ENCODE peak calls at places on chromosomes 3 and 15, in six cellular contexts. M, S, K, C, I and V are unnamed samples.

GRCh38 chr3:9808345-9809037 is 1.6 kb upstream of the TTLL3 start:
- DNase-seq in M (no peak), S (no peak), K (no peak), C (no peak), I (no peak), V (peak; percentile 18)

GRCh38 chr3:142028174-142028833 is 121.0 kb downstream of the TFDP2 start:
- DNase-seq in M (no peak), S (no peak), K (no peak), C (peak; percentile 57), I (peak; percentile 91), V (peak; percentile 86)

GRCh38 chr3:50138266-50139230 is 16.6 kb upstream of the SEMA3F start:
- DNase-seq in M (no peak), S (no peak), K (no peak), C (no peak), I (no peak), V (no peak)

GRCh38 chr15:50886611-50887350 is 21.7 kb upstream of the AP4E1 start:
- DNase-seq in M (no peak), S (no peak), K (no peak), C (no peak), I (no peak), V (no peak)

GRCh38 chr3:159158801-159159200 is 356.9 kb downstream of the MFSD1 start:
- DNase-seq in M (no peak), S (no peak), K (no peak), C (no peak), I (no peak), V (no peak)

GRCh38 chr15:22867886-22868285 is 29.4 kb downstream of the NIPA2 start:
- DNase-seq in M (no peak), S (no peak), K (no peak), C (no peak), I (no peak), V (no peak)

GRCh38 chr3:10286596-10287295 is 6.0 kb downstream of the GHRL start:
- DNase-seq in M (no peak), S (no peak), K (no peak), C (peak; percentile 24), I (peak; percentile 68), V (no peak)

GRCh38 chr3:40615110-40615915 is 90.6 kb downstream of the ZNF621 start:
- DNase-seq in M (no peak), S (no peak), K (no peak), C (no peak), I (no peak), V (no peak)

GRCh38 chr3:182735672-182736071 is 57.6 kb upstream of the ATP11B start:
- DNase-seq in M (no peak), S (no peak), K (no peak), C (no peak), I (no peak), V (no peak)

GRCh38 chr15:63473999-63474809 is 30.2 kb upstream of the USP3 start:
- DNase-seq in M (peak; percentile 75), S (no peak), K (no peak), C (peak; percentile 53), I (peak; percentile 80), V (peak; percentile 28)

GRCh38 chr3:194367992-194368841 is 1.3 kb downstream of the LRRC15 start:
- DNase-seq in M (no peak), S (no peak), K (no peak), C (no peak), I (peak; percentile 49), V (no peak)

GRCh38 chr15:99564221-99565030 is 1.4 kb upstream of the MEF2A start:
- DNase-seq in M (no peak), S (no peak), K (no peak), C (no peak), I (peak; percentile 75), V (peak; percentile 36)

GRCh38 chr3:156509209-156510174 is 45.4 kb downstream of the SSR3 start:
- DNase-seq in M (no peak), S (no peak), K (no peak), C (peak; percentile 34), I (peak; percentile 33), V (peak; percentile 76)

GRCh38 chr3:67804089-67804488 is 149.7 kb upstream of the SUCLG2 start:
- DNase-seq in M (no peak), S (no peak), K (no peak), C (no peak), I (no peak), V (no peak)

GRCh38 chr3:17030956-17031652 is 146.3 kb downstream of the PLCL2 start:
- DNase-seq in M (no peak), S (no peak), K (no peak), C (no peak), I (no peak), V (no peak)

GRCh38 chr3:177624523-177625495 is 427.5 kb upstream of the TBL1XR1 start:
- DNase-seq in M (no peak), S (no peak), K (no peak), C (no peak), I (no peak), V (no peak)

GRCh38 chr15:38994310-38994709 is 429.7 kb upstream of the RASGRP1 start:
- DNase-seq in M (no peak), S (no peak), K (no peak), C (no peak), I (no peak), V (no peak)

GRCh38 chr3:71285086-71285485 is 298.4 kb downstream of the FOXP1 start:
- DNase-seq in M (no peak), S (no peak), K (no peak), C (no peak), I (no peak), V (no peak)

GRCh38 chr3:136456196-136456595 is 206.1 kb downstream of the PCCB start:
- DNase-seq in M (no peak), S (no peak), K (no peak), C (no peak), I (no peak), V (no peak)

GRCh38 chr3:179250803-179251476 is at the start of gene KCNMB3:
- DNase-seq in M (no peak), S (no peak), K (no peak), C (no peak), I (no peak), V (no peak)

DNA sequence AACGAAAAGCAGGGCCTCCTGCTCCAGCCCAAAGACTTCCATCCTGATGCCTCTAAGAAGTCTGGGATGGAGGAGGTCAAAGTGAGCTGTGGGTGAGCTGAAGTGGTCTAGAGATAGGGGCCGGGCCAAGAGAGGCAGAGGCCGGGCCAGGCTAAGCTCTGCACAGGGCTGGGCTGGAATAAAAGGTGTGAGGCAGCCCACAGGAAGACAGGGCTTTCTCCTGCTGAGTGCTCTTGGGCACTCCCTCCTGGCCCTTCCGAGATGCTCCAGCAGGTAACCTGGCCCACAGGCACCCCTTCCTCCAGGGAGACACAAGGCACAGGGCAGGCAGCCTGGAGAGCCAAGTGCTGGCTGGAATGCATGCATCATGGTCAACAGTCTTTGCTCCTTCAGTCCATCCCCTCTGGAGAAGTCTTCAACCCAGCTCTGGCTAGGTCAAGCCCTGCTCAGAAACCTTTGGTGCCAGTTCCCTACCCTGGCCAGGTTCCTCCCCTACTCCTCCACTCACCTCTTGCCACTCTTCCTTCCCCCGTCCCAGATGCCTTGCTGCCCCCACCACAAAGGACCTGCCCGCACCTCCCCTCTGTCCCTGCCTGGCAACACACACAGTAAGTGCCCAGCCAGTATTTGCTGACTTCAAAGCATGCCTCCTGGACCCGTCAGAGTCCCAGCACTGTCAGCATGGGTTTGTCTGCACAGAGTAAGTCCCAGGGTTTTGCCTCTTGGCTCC is 93.6 kb downstream of the SEC22A start:
- DNase-seq in M (no peak), S (no peak), K (no peak), C (no peak), I (no peak), V (no peak)
- H3K27me3 ChIP-seq in M (peaks cover 9% of the 10 kb centered on the region), S (no peaks in the 10 kb centered on the region), K (no peaks in the 10 kb centered on the region), C (peaks cover 20% of the 10 kb centered on the region), I (peaks cover 2% of the 10 kb centered on the region), V (no peaks in the 10 kb centered on the region)

GRCh38 chr3:13075318-13075717 is 2.1 kb upstream of the IQSEC1 start:
- DNase-seq in M (no peak), S (no peak), K (no peak), C (no peak), I (no peak), V (no peak)

GRCh38 chr3:13071695-13072094 is 1.5 kb downstream of the IQSEC1 start:
- DNase-seq in M (no peak), S (no peak), K (no peak), C (no peak), I (no peak), V (no peak)

GRCh38 chr3:13073976-13074375 is 747 bp upstream of the IQSEC1 start:
- DNase-seq in M (no peak), S (no peak), K (no peak), C (no peak), I (no peak), V (peak; percentile 19)

GRCh38 chr3:13072239-13073041 is 789 bp downstream of the IQSEC1 start:
- DNase-seq in M (peak; percentile 47), S (peak; percentile 79), K (no peak), C (no peak), I (no peak), V (no peak)

GRCh38 chr3:13073042-13073906 is at the start of gene IQSEC1:
- DNase-seq in M (peak; percentile 57), S (peak; percentile 83), K (no peak), C (no peak), I (no peak), V (peak; percentile 23)
- TF ChIP-seq CTCF in M (no peak), S (no peak), K (no peak), C (no peak), I (no peak), V (no peak)

DNA sequence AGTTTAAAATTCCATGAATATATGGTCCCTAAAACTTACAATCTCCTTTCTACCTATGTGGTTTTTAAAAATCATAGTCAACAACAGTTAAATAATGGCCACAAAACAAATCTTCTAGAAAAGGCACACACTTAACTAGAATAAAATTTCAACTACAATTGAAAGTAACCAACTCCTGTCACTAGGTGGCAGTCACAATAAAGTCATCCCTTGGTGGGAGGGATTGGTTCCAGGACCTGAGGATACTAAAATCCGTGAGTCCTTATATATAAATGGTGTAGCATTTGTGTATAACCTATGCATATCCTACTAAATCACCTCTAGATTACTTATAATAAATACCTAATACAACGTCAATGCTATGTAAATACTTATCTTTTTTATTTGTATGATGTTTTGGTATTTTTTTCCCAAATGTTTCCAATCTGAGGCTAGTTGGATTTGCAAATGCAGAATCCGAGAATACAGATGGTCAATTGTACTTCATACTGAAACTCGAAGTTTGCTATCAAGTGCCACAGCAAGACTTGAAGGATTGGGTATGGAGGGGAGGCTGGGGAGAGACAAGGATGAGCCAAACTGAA is 172.6 kb downstream of the FMN1 start:
- DNase-seq in M (no peak), S (no peak), K (no peak), C (peak; percentile 34), I (peak; percentile 34), V (peak; percentile 72)
- H3K4me3 ChIP-seq in M (no peak overlapping the region), S (no peak overlapping the region), K (no peak overlapping the region), C (no peak overlapping the region), I (no peak overlapping the region), V (no peak overlapping the region)

DNA sequence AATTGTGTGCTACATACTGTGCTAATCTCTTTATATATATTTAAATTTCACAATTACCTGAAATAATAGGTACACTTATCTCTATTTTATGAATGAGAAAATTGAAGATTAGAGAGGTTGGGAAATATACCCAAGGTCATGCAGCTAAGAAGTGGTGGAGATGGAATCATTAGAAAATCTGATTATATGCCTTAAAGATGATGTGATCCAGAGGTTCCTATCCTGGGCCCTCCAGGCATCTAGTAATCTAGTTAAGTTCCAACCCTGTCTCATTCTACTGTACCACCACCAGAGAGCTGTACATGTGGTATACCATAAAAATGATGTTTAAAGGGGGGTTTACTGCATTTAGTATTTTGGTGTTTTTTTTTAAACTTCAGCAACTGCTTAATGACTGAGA is 40.7 kb downstream of the SYN2 start:
- DNase-seq in M (no peak), S (no peak), K (no peak), C (no peak), I (no peak), V (no peak)
- H3K27me3 ChIP-seq in M (no peaks in the 10 kb centered on the region), S (no peaks in the 10 kb centered on the region), K (no peaks in the 10 kb centered on the region), C (no peaks in the 10 kb centered on the region), I (peaks cover 3% of the 10 kb centered on the region), V (no peaks in the 10 kb centered on the region)